ENCODE peak calls at places on chromosomes 6 and 20, in four cellular contexts. M, A, Z and K are unnamed samples.
A peak's percentile ranks its signal among the peaks of the same experiment; 100 is the strongest.

GRCh38 chr6:158907931-158908330 is 88.8 kb upstream of the EZR start:
- DNase-seq in Z (no peak), A (no peak), M (no peak), K (no peak)

GRCh38 chr20:40538126-40538525 is 150.9 kb downstream of the MAFB start:
- DNase-seq in A (no peak), M (no peak), Z (no peak), K (no peak)

GRCh38 chr20:48697845-48698491 is 129.8 kb downstream of the PREX1 start:
- DNase-seq in A (no peak), M (peak; percentile 75), Z (peak; percentile 51), K (no peak)

GRCh38 chr20:1390552-1391403 is 2.1 kb downstream of the FKBP1A start:
- DNase-seq in A (no peak), Z (no peak), M (no peak), K (no peak)

GRCh38 chr6:96841241-96841824 is 4.1 kb upstream of the GPR63 start:
- DNase-seq in Z (no peak), M (no peak), A (no peak), K (no peak)

GRCh38 chr20:63156221-63156671 is 59.7 kb downstream of the YTHDF1 start:
- DNase-seq in A (no peak), Z (no peak), M (no peak), K (no peak)

GRCh38 chr20:43752051-43752360 is 25.2 kb upstream of the GTSF1L start:
- DNase-seq in Z (no peak), M (no peak), A (no peak), K (no peak)

GRCh38 chr6:21972516-21972915 is 324.3 kb downstream of the PRL start:
- DNase-seq in A (no peak), M (no peak), Z (no peak), K (no peak)

GRCh38 chr6:11522819-11523218 is 14.7 kb upstream of the TMEM170B start:
- DNase-seq in M (no peak), A (no peak), Z (peak; percentile 16), K (no peak)

GRCh38 chr20:23391707-23392310 is 29.5 kb downstream of the NAPB start:
- DNase-seq in Z (no peak), A (no peak), M (no peak), K (no peak)

GRCh38 chr6:95230071-95230740 is 347.1 kb upstream of the MANEA start:
- DNase-seq in A (no peak), Z (no peak), M (no peak), K (no peak)

GRCh38 chr20:37421988-37422387 is 76.0 kb downstream of the SRC start:
- DNase-seq in M (no peak), Z (no peak), A (no peak), K (no peak)

GRCh38 chr6:155314773-155315515 is 660 bp upstream of the TFB1M start:
- DNase-seq in M (peak; percentile 89), Z (peak; percentile 63), A (no peak), K (no peak)

GRCh38 chr6:28107506-28107905 is 16.9 kb upstream of the ZSCAN16 start:
- DNase-seq in A (no peak), M (no peak), Z (no peak), K (no peak)

GRCh38 chr6:12916001-12916400 is 199.4 kb downstream of the PHACTR1 start:
- DNase-seq in M (no peak), Z (no peak), A (no peak), K (no peak)

GRCh38 chr20:11124849-11125505 is 451.2 kb upstream of the JAG1 start:
- DNase-seq in A (no peak), M (no peak), Z (no peak), K (no peak)

GRCh38 chr6:37125779-37126553 is 44.0 kb upstream of the PIM1 start:
- DNase-seq in A (peak; percentile 74), Z (no peak), M (no peak), K (no peak)

GRCh38 chr6:34412643-34413214 is 13.1 kb downstream of the RPS10 start:
- DNase-seq in A (no peak), Z (no peak), M (no peak), K (no peak)

GRCh38 chr20:39538317-39538716 is 576.2 kb downstream of the DHX35 start:
- DNase-seq in M (no peak), A (no peak), Z (no peak), K (no peak)

GRCh38 chr20:15930324-15931305 is 642.6 kb downstream of the KIF16B start:
- DNase-seq in Z (no peak), M (no peak), A (no peak), K (no peak)
- TF ChIP-seq POLR2AphosphoS5 in Z (no peak), M (no peak), A (no peak), K (no peak)

GRCh38 chr6:134550604-134551003 is 232.7 kb upstream of the SGK1 start:
- DNase-seq in Z (no peak), A (no peak), M (no peak), K (no peak)
- H3K4me3 ChIP-seq in Z (no peak overlapping the region), A (no peak overlapping the region), M (no peak overlapping the region), K (no peak overlapping the region)

DNA sequence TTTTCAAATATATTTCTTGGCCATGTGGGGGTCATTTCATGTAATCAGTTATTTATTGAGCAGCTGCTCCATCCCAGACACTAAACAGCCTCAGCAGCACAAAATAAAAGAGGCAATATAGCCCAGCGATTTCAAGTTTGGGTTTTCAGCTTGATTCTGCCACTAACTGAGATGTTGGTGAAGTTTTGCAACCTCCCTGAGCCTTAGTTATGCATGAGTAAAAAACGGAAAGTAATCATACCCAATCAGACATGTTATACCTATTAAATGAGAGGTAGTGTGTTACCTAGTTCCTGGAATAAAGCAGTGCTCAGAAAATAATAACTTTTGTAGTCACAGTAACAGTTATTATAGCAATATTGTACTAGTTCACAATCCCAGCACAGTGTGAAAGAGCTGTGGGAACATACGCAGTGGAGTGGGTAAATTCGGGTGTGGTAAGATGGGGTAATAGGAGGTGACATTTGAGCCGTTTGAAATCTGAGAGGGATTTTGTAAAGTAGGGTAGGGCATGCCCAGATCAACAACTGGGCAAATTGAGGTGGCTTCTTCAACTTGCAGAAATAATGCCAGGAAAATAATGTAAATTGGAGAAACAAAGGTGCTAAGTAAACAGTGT is 1.5 kb downstream of the SLC9A8 start:
- DNase-seq in A (no peak), M (no peak), Z (no peak), K (no peak)
- TF ChIP-seq POLR2AphosphoS5 in A (no peak), M (no peak), Z (no peak), K (no peak)

GRCh38 chr6:85866758-85867401 is 224.2 kb upstream of the SYNCRIP start:
- DNase-seq in M (no peak), A (no peak), Z (no peak), K (no peak)

GRCh38 chr6:85865665-85866372 is 223.1 kb upstream of the SYNCRIP start:
- DNase-seq in A (no peak), Z (no peak), M (no peak), K (no peak)

GRCh38 chr6:85864453-85865401 is 222.0 kb upstream of the SYNCRIP start:
- DNase-seq in M (no peak), Z (no peak), A (no peak), K (no peak)

GRCh38 chr6:85867595-85867994 is 224.9 kb upstream of the SYNCRIP start:
- DNase-seq in Z (no peak), M (no peak), A (no peak), K (no peak)

GRCh38 chr6:85866373-85866740 is 223.7 kb upstream of the SYNCRIP start:
- DNase-seq in M (no peak), A (no peak), Z (no peak), K (no peak)
- H3K4me3 ChIP-seq in M (peak overlapping the region; percentile 51), A (no peak overlapping the region), Z (no peak overlapping the region), K (peak overlapping the region; percentile 42)

GRCh38 chr6:38716825-38717224 is 1.7 kb downstream of the DNAH8 start:
- DNase-seq in M (no peak), A (no peak), Z (no peak), K (no peak)

GRCh38 chr6:38708483-38708882 is 5.5 kb upstream of the GLO1 start:
- DNase-seq in A (no peak), M (no peak), Z (no peak), K (no peak)

GRCh38 chr6:38714239-38715015 is 684 bp upstream of the DNAH8 start:
- DNase-seq in A (no peak), M (no peak), Z (no peak), K (no peak)

GRCh38 chr6:38715016-38715809 is at the start of gene DNAH8:
- DNase-seq in M (no peak), Z (no peak), A (no peak), K (no peak)

GRCh38 chr6:38713812-38714211 is 1.3 kb upstream of the DNAH8 start:
- DNase-seq in M (no peak), Z (peak; percentile 34), A (no peak), K (no peak)
- TF ChIP-seq POLR2AphosphoS5 in M (no peak), Z (no peak), A (no peak), K (no peak)

GRCh38 chr6:3453410-3453809 is 3.4 kb downstream of the SLC22A23 start:
- DNase-seq in Z (no peak), A (no peak), M (no peak), K (no peak)

GRCh38 chr6:3455490-3456394 is 1.1 kb downstream of the SLC22A23 start:
- DNase-seq in M (peak; percentile 69), A (no peak), Z (peak; percentile 51), K (no peak)

GRCh38 chr6:3456395-3456767 is 469 bp downstream of the SLC22A23 start:
- DNase-seq in M (no peak), A (no peak), Z (no peak), K (no peak)

GRCh38 chr6:3454206-3455016 is 2.4 kb downstream of the SLC22A23 start:
- DNase-seq in Z (no peak), A (no peak), M (no peak), K (no peak)

GRCh38 chr6:3455121-3455489 is 1.7 kb downstream of the SLC22A23 start:
- DNase-seq in Z (peak; percentile 55), M (no peak), A (no peak), K (no peak)
- H3K4me3 ChIP-seq in Z (peak overlapping the region; percentile 83), M (peak overlapping the region; percentile 73), A (peak overlapping the region; percentile 57), K (peak overlapping the region; percentile 82)

GRCh38 chr20:32236819-32237218 is 29.1 kb downstream of the POFUT1 start:
- DNase-seq in M (no peak), A (no peak), Z (no peak), K (no peak)

GRCh38 chr20:32237419-32237818 is 29.7 kb downstream of the POFUT1 start:
- DNase-seq in Z (no peak), M (no peak), A (no peak), K (no peak)

GRCh38 chr20:32236048-32236533 is 28.4 kb downstream of the POFUT1 start:
- DNase-seq in M (no peak), A (no peak), Z (no peak), K (no peak)

GRCh38 chr20:32234135-32234808 is 26.6 kb downstream of the POFUT1 start:
- DNase-seq in Z (no peak), M (no peak), A (no peak), K (no peak)

DNA sequence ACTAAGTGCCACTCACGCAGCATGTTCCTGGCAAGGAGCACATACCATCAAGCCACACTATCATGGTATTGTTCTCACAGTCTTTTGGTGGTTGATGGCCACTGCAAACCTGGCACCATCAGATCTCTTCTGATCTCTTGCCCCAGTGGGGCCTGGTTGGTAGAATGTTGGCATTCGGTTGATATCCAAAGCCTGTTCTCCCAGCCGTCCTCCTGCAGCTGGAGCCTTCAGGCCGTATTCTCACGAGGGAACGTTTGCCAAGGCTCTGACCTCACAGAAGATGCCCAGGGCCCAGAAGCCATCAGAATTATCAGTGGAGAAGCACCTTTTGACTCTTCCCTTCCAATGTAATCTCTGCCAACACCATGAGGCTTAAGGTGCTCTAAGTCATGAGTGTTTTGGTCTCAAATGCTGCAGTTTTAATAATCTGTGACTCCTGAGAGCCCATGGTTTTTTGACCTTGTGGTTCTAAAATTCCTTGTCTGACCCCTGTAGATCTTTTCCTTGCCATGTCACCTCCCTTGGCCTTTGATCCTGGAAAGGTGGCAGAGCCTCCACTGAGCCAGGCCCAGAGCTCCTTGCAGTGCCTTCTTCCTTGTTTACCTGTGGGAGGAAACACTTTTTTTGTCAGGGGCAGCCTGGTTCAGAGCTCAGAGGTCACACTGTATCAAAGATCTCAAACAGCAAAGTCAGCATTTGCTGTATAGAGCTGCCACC is 27.8 kb downstream of the POFUT1 start:
- DNase-seq in A (no peak), M (no peak), Z (peak; percentile 57), K (no peak)
- TF ChIP-seq POLR2AphosphoS5 in A (no peak), M (no peak), Z (no peak), K (no peak)